ENCODE peak calls at places on chromosomes 3 and 15, in five cellular contexts. Q, E, G, B and T are unnamed samples. For H3K9me3, the result is how much of the 10 kb centered on the place peaks cover.

GRCh38 chr3:138774529-138775253 is 60.0 kb downstream of the PIK3CB start:
- DNase-seq in B (peak), Q (no peak), E (peak), G (peak), T (peak)

GRCh38 chr15:101372960-101373525 is 78.0 kb upstream of the SNRPA1 start:
- DNase-seq in Q (no peak), E (no peak), B (no peak), G (no peak), T (no peak)

GRCh38 chr3:66441124-66441523 is 59.7 kb downstream of the LRIG1 start:
- DNase-seq in G (no peak), Q (no peak), B (peak), E (peak), T (no peak)

GRCh38 chr3:127532561-127533203 is 57.9 kb downstream of the TPRA1 start:
- DNase-seq in G (no peak), B (no peak), E (no peak), Q (no peak), T (peak)

GRCh38 chr3:180275176-180275575 is 238.4 kb upstream of the PEX5L start:
- DNase-seq in E (no peak), Q (no peak), G (no peak), B (no peak), T (no peak)

GRCh38 chr3:4343258-4343657 is 40.1 kb downstream of the SETMAR start:
- DNase-seq in Q (no peak), B (no peak), E (no peak), G (no peak), T (no peak)

GRCh38 chr3:194422188-194422587 is 23.1 kb upstream of the GP5 start:
- DNase-seq in B (peak), G (no peak), E (no peak), Q (no peak), T (no peak)

GRCh38 chr3:8506611-8507061 is 5.0 kb downstream of the LMCD1 start:
- DNase-seq in G (no peak), E (no peak), B (peak), Q (no peak), T (no peak)

GRCh38 chr3:59802045-59802444 is 752.2 kb upstream of the CFAP20DC start:
- DNase-seq in E (no peak), B (no peak), Q (no peak), G (no peak), T (no peak)

GRCh38 chr15:69562097-69562496 is 109.5 kb downstream of the RPLP1 start:
- DNase-seq in E (no peak), B (no peak), Q (no peak), G (no peak), T (no peak)

GRCh38 chr15:95087253-95087609 is 855.9 kb downstream of the MCTP2 start:
- DNase-seq in B (no peak), E (no peak), Q (no peak), G (no peak), T (no peak)

GRCh38 chr3:65732060-65732933 is 306.4 kb downstream of the MAGI1 start:
- DNase-seq in G (no peak), B (peak), Q (no peak), E (no peak), T (peak)

GRCh38 chr3:47681016-47681415 is 100.7 kb downstream of the SMARCC1 start:
- DNase-seq in G (no peak), B (no peak), E (no peak), Q (no peak), T (peak)

GRCh38 chr3:185732782-185733181 is 92.1 kb downstream of the IGF2BP2 start:
- DNase-seq in B (peak), E (no peak), G (no peak), Q (no peak), T (no peak)

GRCh38 chr3:181311186-181311585 is 321.6 kb upstream of the DNAJC19 start:
- DNase-seq in B (no peak), E (no peak), G (no peak), Q (no peak), T (no peak)

GRCh38 chr3:18786924-18787323 is 361.4 kb upstream of the KCNH8 start:
- DNase-seq in Q (no peak), B (no peak), E (no peak), G (no peak), T (no peak)

GRCh38 chr15:68391084-68391483 is 40.9 kb downstream of the ITGA11 start:
- DNase-seq in Q (no peak), B (no peak), E (peak), G (no peak), T (no peak)

GRCh38 chr3:151837057-151837456 is 23.1 kb downstream of the AADAC start:
- DNase-seq in E (no peak), Q (no peak), G (no peak), B (peak), T (peak)

GRCh38 chr3:159416854-159417253 is 571.8 kb upstream of the IL12A start:
- DNase-seq in Q (no peak), E (no peak), G (no peak), B (no peak), T (no peak)

GRCh38 chr3:58608648-58609047 is 31.5 kb upstream of the FAM107A start:
- DNase-seq in Q (no peak), E (no peak), G (peak), B (no peak), T (no peak)

GRCh38 chr3:127692501-127693335 is 20.0 kb downstream of the ABTB1 start:
- DNase-seq in Q (peak), B (no peak), E (no peak), G (peak), T (no peak)

GRCh38 chr3:100615684-100616083 is 6.3 kb downstream of the ADGRG7 start:
- DNase-seq in Q (no peak), B (no peak), G (no peak), E (no peak), T (no peak)

GRCh38 chr15:88274534-88275460 is 18.3 kb upstream of the NTRK3 start:
- DNase-seq in E (no peak), Q (peak), B (peak), G (peak), T (peak)

GRCh38 chr15:89492111-89492641 is 4.2 kb downstream of the RHCG start:
- DNase-seq in Q (no peak), G (no peak), B (no peak), E (peak), T (no peak)

GRCh38 chr3:134978658-134979057 is 183.6 kb downstream of the EPHB1 start:
- DNase-seq in B (no peak), E (no peak), G (no peak), Q (no peak), T (no peak)

GRCh38 chr15:101121511-101122090 is 130.2 kb downstream of the CHSY1 start:
- DNase-seq in B (peak), Q (peak), G (peak), E (peak), T (peak)

GRCh38 chr3:45173776-45174175 is 27.6 kb upstream of the CDCP1 start:
- DNase-seq in G (no peak), Q (no peak), B (no peak), E (no peak), T (no peak)

GRCh38 chr15:48395532-48396011 is 64.3 kb downstream of the DUT start:
- DNase-seq in E (peak), Q (no peak), B (no peak), G (peak), T (peak)

GRCh38 chr3:128784228-128784627 is 58.2 kb downstream of the RAB7A start:
- DNase-seq in B (peak), G (peak), E (no peak), Q (peak), T (peak)

GRCh38 chr15:100596792-100597191 is 5.2 kb downstream of the LINS1 start:
- DNase-seq in E (no peak), Q (peak), G (no peak), B (no peak), T (no peak)

GRCh38 chr3:45224824-45225464 is 1.1 kb downstream of the TMEM158 start:
- DNase-seq in B (peak), Q (peak), E (peak), G (peak), T (peak)

GRCh38 chr15:49901867-49902775 is 216.9 kb downstream of the ATP8B4 start:
- DNase-seq in B (no peak), E (no peak), G (no peak), Q (no peak), T (no peak)

GRCh38 chr15:62616746-62617145 is 425.8 kb upstream of the TPM1 start:
- DNase-seq in G (peak), B (no peak), Q (no peak), E (no peak), T (no peak)

GRCh38 chr3:106913111-106913698 is 464.0 kb upstream of the CCDC54 start:
- DNase-seq in Q (no peak), B (no peak), E (no peak), G (no peak), T (peak)
- TF ChIP-seq POLR2A in Q (no peak), B (no peak), E (no peak), G (no peak), T (no peak)

GRCh38 chr3:146543461-146544012 is 870 bp downstream of the PLSCR1 start:
- DNase-seq in B (peak), G (peak), Q (no peak), E (no peak), T (peak)
- TF ChIP-seq CTCF in B (no peak), G (no peak), Q (no peak), E (no peak), T (no peak)

GRCh38 chr3:707041-707440 is 385.8 kb upstream of the CNTN6 start:
- DNase-seq in E (no peak), Q (no peak), G (no peak), B (no peak), T (no peak)
- H3K9me3 ChIP-seq in E (under half), Q (under half), G (under half), B (under half), T (under half)

DNA sequence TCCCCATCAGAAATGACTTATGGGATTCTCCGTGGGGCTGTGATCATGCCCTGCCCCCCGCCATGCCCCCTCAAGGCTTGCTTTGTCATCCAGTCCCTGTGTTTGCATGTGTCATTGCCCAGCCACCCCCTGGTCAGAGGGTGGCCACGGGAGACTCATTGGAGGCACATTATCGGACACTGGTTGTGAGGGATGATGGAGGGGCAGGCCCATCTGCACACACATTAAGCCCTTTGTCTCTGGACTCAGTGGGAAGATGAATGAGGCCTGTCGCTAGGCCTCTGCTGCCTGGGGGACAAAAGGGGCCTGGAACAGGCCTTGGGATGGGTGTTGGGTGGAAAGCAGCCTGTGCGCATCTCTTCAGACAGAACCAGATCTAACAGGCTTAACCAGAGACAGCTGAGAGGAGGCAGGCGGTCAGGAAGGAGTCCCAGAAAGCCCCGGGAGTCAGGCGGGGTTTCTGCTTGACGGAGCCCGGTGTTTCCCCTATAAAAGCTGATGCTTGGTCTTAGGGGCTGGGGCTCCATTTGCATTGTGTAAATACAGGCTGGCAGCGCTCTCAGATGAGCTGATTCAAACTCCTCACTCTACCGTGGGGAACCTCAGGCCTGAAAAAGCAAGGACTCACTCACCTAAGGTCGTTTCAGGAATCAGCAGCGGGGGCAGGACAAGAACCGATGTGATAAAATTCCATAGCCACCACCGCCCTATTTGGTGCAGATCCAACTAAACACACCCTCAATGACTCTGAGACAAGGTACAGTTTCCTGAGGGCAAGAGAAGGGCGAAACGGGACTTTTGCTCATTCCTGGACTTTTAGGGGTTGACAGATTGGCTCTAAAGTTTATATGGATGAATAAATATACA is 17.0 kb upstream of the SKIC8 start:
- DNase-seq in E (peak), B (no peak), G (no peak), Q (peak), T (no peak)
- TF ChIP-seq POLR2A in E (no peak), B (no peak), G (no peak), Q (no peak), T (no peak)

GRCh38 chr15:98083203-98083910 is 122.9 kb downstream of the ARRDC4 start:
- DNase-seq in G (no peak), Q (no peak), E (no peak), B (no peak), T (no peak)
- TF ChIP-seq CTCF in G (no peak), Q (no peak), E (no peak), B (no peak), T (no peak)

GRCh38 chr3:149833241-149833640 is 20.2 kb downstream of the RNF13 start:
- DNase-seq in E (no peak), G (no peak), B (peak), Q (no peak), T (no peak)
- H3K9me3 ChIP-seq in E (under half), G (half or more), B (under half), Q (half or more), T (under half)